ENCODE peak calls at places on chromosomes 11 and 22, in four cellular contexts. C, M, A and Q are unnamed samples.

GRCh38 chr11:66325140-66325754 is 8.4 kb upstream of the CD248 start:
- DNase-seq in A (no peak), C (no peak), M (no peak), Q (no peak)

GRCh38 chr11:18457435-18457834 is 1.8 kb downstream of the LDHAL6A start:
- DNase-seq in C (no peak), A (no peak), M (no peak), Q (no peak)

GRCh38 chr11:118694771-118695170 is 15.3 kb upstream of the TREH start:
- DNase-seq in A (no peak), C (no peak), M (no peak), Q (no peak)

GRCh38 chr11:125348141-125348651 is 147.9 kb downstream of the FEZ1 start:
- DNase-seq in M (no peak), A (no peak), C (no peak), Q (no peak)

GRCh38 chr11:75445315-75445953 is 12.4 kb upstream of the KLHL35 start:
- DNase-seq in M (peak; percentile 82), C (peak; percentile 77), A (peak; percentile 85), Q (no peak)

GRCh38 chr11:65419773-65420481 is 2.7 kb upstream of the NEAT1 start:
- DNase-seq in A (peak; percentile 83), C (peak; percentile 90), M (peak; percentile 96), Q (peak; percentile 97)

GRCh38 chr11:115330693-115331482 is 173.3 kb downstream of the CADM1 start:
- DNase-seq in A (no peak), M (no peak), C (no peak), Q (no peak)

GRCh38 chr22:30253205-30253852 is 6.8 kb upstream of the LIF start:
- DNase-seq in M (peak; percentile 72), C (peak; percentile 56), A (no peak), Q (peak; percentile 71)

GRCh38 chr22:44068422-44069191 is 44.5 kb downstream of the PARVB start:
- DNase-seq in A (no peak), C (no peak), M (peak; percentile 21), Q (peak; percentile 62)

GRCh38 chr22:47165338-47165931 is 403.0 kb downstream of the TBC1D22A start:
- DNase-seq in A (no peak), M (peak; percentile 7), C (peak; percentile 7), Q (peak; percentile 12)

GRCh38 chr22:33274214-33274828 is 216.1 kb upstream of the SYN3 start:
- DNase-seq in M (peak; percentile 13), C (no peak), A (peak; percentile 30), Q (no peak)

GRCh38 chr22:23240639-23241389 is 60.5 kb downstream of the BCR start:
- DNase-seq in A (peak; percentile 52), M (no peak), C (no peak), Q (no peak)

GRCh38 chr22:31300896-31301295 is 8.6 kb upstream of the PIK3IP1 start:
- DNase-seq in M (no peak), A (no peak), C (no peak), Q (no peak)

GRCh38 chr11:65695459-65696241 is 16.4 kb upstream of the KAT5 start:
- DNase-seq in A (no peak), M (peak; percentile 83), C (no peak), Q (peak; percentile 62)

GRCh38 chr22:36339171-36340065 is 48.3 kb downstream of the MYH9 start:
- DNase-seq in A (peak; percentile 67), C (no peak), M (no peak), Q (no peak)

GRCh38 chr11:96961931-96962330 is 572.1 kb downstream of the JRKL start:
- DNase-seq in A (no peak), C (no peak), M (no peak), Q (no peak)

GRCh38 chr11:83235825-83236224 is 42.3 kb downstream of the ANKRD42 start:
- DNase-seq in A (no peak), M (no peak), C (no peak), Q (no peak)

GRCh38 chr11:84865257-84865656 is 761.9 kb downstream of the DLG2 start:
- DNase-seq in C (no peak), M (no peak), A (no peak), Q (no peak)

GRCh38 chr11:19890308-19890707 is 177.7 kb downstream of the NAV2 start:
- DNase-seq in A (no peak), C (no peak), M (no peak), Q (no peak)

GRCh38 chr22:50086526-50086925 is 1.3 kb upstream of the MLC1 start:
- DNase-seq in M (no peak), C (no peak), A (no peak), Q (no peak)

GRCh38 chr11:26914968-26915367 is 78.9 kb upstream of the FIBIN start:
- DNase-seq in A (no peak), C (no peak), M (no peak), Q (no peak)

GRCh38 chr11:15819679-15820286 is 536.6 kb downstream of the SOX6 start:
- DNase-seq in A (peak; percentile 65), C (peak; percentile 31), M (peak; percentile 83), Q (peak; percentile 80)

GRCh38 chr22:39634530-39635399 is 64.2 kb downstream of the CACNA1I start:
- DNase-seq in A (peak; percentile 66), M (peak; percentile 29), C (no peak), Q (no peak)

GRCh38 chr11:61332266-61332822 is 561 bp downstream of the DDB1 start:
- DNase-seq in C (no peak), M (no peak), A (peak; percentile 27), Q (no peak)

GRCh38 chr11:31325162-31325561 is 44.4 kb downstream of the DCDC1 start:
- DNase-seq in M (no peak), A (no peak), C (no peak), Q (no peak)

GRCh38 chr11:2885017-2885675 is 429 bp downstream of the CDKN1C start:
- DNase-seq in C (peak; percentile 66), A (peak; percentile 58), M (peak; percentile 68), Q (peak; percentile 81)

GRCh38 chr11:73200256-73200655 is 17.8 kb upstream of the P2RY2 start:
- DNase-seq in M (no peak), C (no peak), A (no peak), Q (no peak)

GRCh38 chr11:123213307-123213708 is 18.3 kb upstream of the CLMP start:
- DNase-seq in C (no peak), A (no peak), M (no peak), Q (no peak)